ENCODE peak calls at places on chromosomes 13 and 19, in ten cellular contexts. Y is stimulated activated CD8-positive, alpha-beta memory T cell treated with anti-CD3 and anti-CD28 coated beads, Interleukin-15, amount 100 ng/mL, for 1 hour; E is HCEC 1CT; Z is T-cell; D is EL; L is activated T-cell treated with anti-CD3 and anti-CD28 coated beads, Interleukin-2, amount 50 U/mL, for 4 hours; S is fibroblast of lung; A is foreskin fibroblast; N is pons; G is AG04450. V is an unnamed sample.

GRCh38 chr13:98706446-98707110 is 45.9 kb downstream of the SLC15A1 start:
- DNase-seq in G (no peak), N (no peak), Z (no peak), E (no peak), L (no peak), S (no peak), D (no peak), A (no peak), Y (no peak), V (no peak)

GRCh38 chr19:35718345-35719041 is 690 bp downstream of the KMT2B start:
- DNase-seq in Z (peak), D (peak), A (peak), N (no peak), E (no peak), Y (no peak), L (peak), S (no peak), G (no peak), V (peak)

GRCh38 chr13:29679357-29680050 is 84.0 kb upstream of the SLC7A1 start:
- DNase-seq in Y (no peak), S (no peak), Z (no peak), E (no peak), A (no peak), L (no peak), N (no peak), D (no peak), G (no peak), V (no peak)

GRCh38 chr13:85638815-85639393 is 160.3 kb downstream of the SLITRK6 start:
- DNase-seq in G (no peak), Z (no peak), E (no peak), Y (no peak), A (no peak), N (no peak), L (no peak), S (no peak), D (no peak), V (no peak)

GRCh38 chr13:110340812-110341444 is 33.8 kb downstream of the COL4A2 start:
- DNase-seq in L (peak), N (peak), G (no peak), A (peak), D (peak), Y (peak), S (peak), E (peak), Z (peak), V (no peak)

GRCh38 chr19:53915000-53915399 is 5.9 kb downstream of the CACNG7 start:
- DNase-seq in S (no peak), N (no peak), L (no peak), Z (no peak), G (no peak), D (no peak), E (no peak), A (no peak), Y (no peak), V (peak)

GRCh38 chr19:48724796-48725753 is 5.5 kb upstream of the MAMSTR start:
- DNase-seq in D (peak), Z (peak), A (peak), S (peak), E (peak), G (peak), Y (no peak), N (peak), L (no peak), V (peak)

GRCh38 chr13:62142048-62142447 is 726.4 kb upstream of the PCDH20 start:
- DNase-seq in Z (no peak), D (no peak), Y (no peak), N (no peak), L (no peak), E (no peak), A (no peak), S (no peak), G (no peak), V (no peak)

GRCh38 chr19:8363803-8364771 is at the start of gene ANGPTL4:
- DNase-seq in E (peak), S (peak), G (no peak), D (peak), L (peak), N (peak), Y (no peak), A (peak), Z (peak), V (peak)

GRCh38 chr13:79455331-79455730 is 25.6 kb upstream of the NDFIP2 start:
- DNase-seq in Y (no peak), L (no peak), A (no peak), Z (no peak), D (peak), G (no peak), E (peak), S (no peak), N (no peak), V (no peak)

GRCh38 chr19:6267552-6268381 is 12.0 kb downstream of the MLLT1 start:
- DNase-seq in S (no peak), Y (no peak), Z (no peak), E (no peak), N (no peak), D (no peak), A (peak), G (no peak), L (no peak), V (no peak)

GRCh38 chr13:47826481-47826880 is 174.6 kb downstream of the SUCLA2 start:
- DNase-seq in D (peak), A (no peak), Z (no peak), G (no peak), S (peak), N (no peak), E (peak), L (no peak), Y (no peak), V (no peak)

GRCh38 chr13:48393698-48394085 is 19.2 kb downstream of the LPAR6 start:
- DNase-seq in Z (no peak), S (no peak), N (no peak), Y (no peak), G (no peak), L (no peak), E (no peak), A (no peak), D (no peak), V (no peak)

GRCh38 chr19:5624741-5625140 is 1.9 kb downstream of the SAFB start:
- DNase-seq in G (no peak), A (peak), Y (no peak), D (no peak), S (no peak), N (no peak), L (no peak), E (no peak), Z (no peak), V (no peak)

GRCh38 chr19:34712606-34713261 is 21.3 kb upstream of the ZNF181 start:
- DNase-seq in Z (peak), A (peak), S (peak), G (peak), Y (peak), L (peak), D (peak), N (peak), E (peak), V (peak)

V was measured in K562.